ENCODE peak calls at places on chromosomes 3 and 15, in ten cellular contexts. One of them, this sample, is unnamed.

GRCh38 chr15:52483712-52484111 is 45.0 kb downstream of the MYO5A start:
- DNase-seq in cardiac muscle cell: peak; percentile 42
- DNase-seq in uterus: no peak
- DNase-seq in mammary epithelial cell: peak; percentile 78
- DNase-seq in GM10248: no peak
- DNase-seq in HCT116: no peak
- DNase-seq in foreskin keratinocyte: no peak
- DNase-seq in tibial artery: no peak
- DNase-seq in sigmoid colon: no peak
- DNase-seq in endothelial cell of umbilical vein: peak; percentile 98
- DNase-seq in this sample: peak; percentile 84

GRCh38 chr3:20078194-20078709 is 38.0 kb downstream of the KAT2B start:
- DNase-seq in tibial artery: no peak
- DNase-seq in sigmoid colon: no peak
- DNase-seq in mammary epithelial cell: no peak
- DNase-seq in endothelial cell of umbilical vein: no peak
- DNase-seq in foreskin keratinocyte: no peak
- DNase-seq in HCT116: no peak
- DNase-seq in uterus: no peak
- DNase-seq in GM10248: no peak
- DNase-seq in cardiac muscle cell: no peak
- DNase-seq in this sample: no peak

GRCh38 chr3:69535613-69536012 is 149.7 kb upstream of the FRMD4B start:
- DNase-seq in sigmoid colon: no peak
- DNase-seq in tibial artery: no peak
- DNase-seq in uterus: no peak
- DNase-seq in mammary epithelial cell: no peak
- DNase-seq in cardiac muscle cell: no peak
- DNase-seq in endothelial cell of umbilical vein: no peak
- DNase-seq in GM10248: no peak
- DNase-seq in foreskin keratinocyte: no peak
- DNase-seq in HCT116: no peak
- DNase-seq in this sample: no peak

GRCh38 chr15:49953421-49953820 is 165.6 kb downstream of the ATP8B4 start:
- DNase-seq in tibial artery: no peak
- DNase-seq in foreskin keratinocyte: no peak
- DNase-seq in mammary epithelial cell: no peak
- DNase-seq in GM10248: no peak
- DNase-seq in uterus: no peak
- DNase-seq in sigmoid colon: no peak
- DNase-seq in HCT116: no peak
- DNase-seq in cardiac muscle cell: no peak
- DNase-seq in endothelial cell of umbilical vein: no peak
- DNase-seq in this sample: no peak

GRCh38 chr3:129181834-129182233 is 1.9 kb downstream of the CNBP start:
- DNase-seq in GM10248: no peak
- DNase-seq in cardiac muscle cell: no peak
- DNase-seq in sigmoid colon: no peak
- DNase-seq in mammary epithelial cell: no peak
- DNase-seq in foreskin keratinocyte: no peak
- DNase-seq in uterus: no peak
- DNase-seq in endothelial cell of umbilical vein: no peak
- DNase-seq in tibial artery: no peak
- DNase-seq in HCT116: no peak
- DNase-seq in this sample: no peak

GRCh38 chr3:43418601-43419272 is 132.4 kb downstream of the SNRK start:
- DNase-seq in uterus: peak; percentile 20
- DNase-seq in HCT116: no peak
- DNase-seq in sigmoid colon: no peak
- DNase-seq in endothelial cell of umbilical vein: peak; percentile 88
- DNase-seq in GM10248: no peak
- DNase-seq in foreskin keratinocyte: no peak
- DNase-seq in mammary epithelial cell: no peak
- DNase-seq in tibial artery: no peak
- DNase-seq in cardiac muscle cell: peak; percentile 81
- DNase-seq in this sample: no peak

GRCh38 chr3:30776186-30776815 is 118.2 kb downstream of the GADL1 start:
- DNase-seq in tibial artery: no peak
- DNase-seq in mammary epithelial cell: no peak
- DNase-seq in endothelial cell of umbilical vein: no peak
- DNase-seq in uterus: no peak
- DNase-seq in GM10248: no peak
- DNase-seq in sigmoid colon: no peak
- DNase-seq in foreskin keratinocyte: no peak
- DNase-seq in cardiac muscle cell: no peak
- DNase-seq in HCT116: no peak
- DNase-seq in this sample: no peak

GRCh38 chr3:30112904-30113484 is 493.4 kb upstream of the TGFBR2 start:
- DNase-seq in HCT116: peak; percentile 23
- DNase-seq in cardiac muscle cell: peak; percentile 74
- DNase-seq in sigmoid colon: no peak
- DNase-seq in uterus: no peak
- DNase-seq in tibial artery: no peak
- DNase-seq in mammary epithelial cell: peak; percentile 31
- DNase-seq in endothelial cell of umbilical vein: peak; percentile 76
- DNase-seq in GM10248: no peak
- DNase-seq in foreskin keratinocyte: no peak
- DNase-seq in this sample: peak; percentile 43

GRCh38 chr3:31724144-31724543 is 191.4 kb downstream of the STT3B start:
- DNase-seq in HCT116: no peak
- DNase-seq in tibial artery: no peak
- DNase-seq in cardiac muscle cell: no peak
- DNase-seq in endothelial cell of umbilical vein: no peak
- DNase-seq in mammary epithelial cell: no peak
- DNase-seq in foreskin keratinocyte: no peak
- DNase-seq in sigmoid colon: no peak
- DNase-seq in uterus: no peak
- DNase-seq in GM10248: no peak
- DNase-seq in this sample: no peak

GRCh38 chr3:24673596-24673995 is 178.9 kb upstream of the THRB start:
- DNase-seq in endothelial cell of umbilical vein: no peak
- DNase-seq in HCT116: no peak
- DNase-seq in sigmoid colon: no peak
- DNase-seq in mammary epithelial cell: no peak
- DNase-seq in foreskin keratinocyte: no peak
- DNase-seq in GM10248: no peak
- DNase-seq in tibial artery: no peak
- DNase-seq in uterus: no peak
- DNase-seq in cardiac muscle cell: no peak
- DNase-seq in this sample: no peak

GRCh38 chr15:40289140-40289775 is 6.4 kb upstream of the ANKRD63 start:
- DNase-seq in GM10248: no peak
- DNase-seq in foreskin keratinocyte: no peak
- DNase-seq in endothelial cell of umbilical vein: no peak
- DNase-seq in sigmoid colon: no peak
- DNase-seq in cardiac muscle cell: no peak
- DNase-seq in tibial artery: no peak
- DNase-seq in HCT116: no peak
- DNase-seq in mammary epithelial cell: peak; percentile 41
- DNase-seq in uterus: no peak
- DNase-seq in this sample: no peak

GRCh38 chr3:18888370-18888769 is 259.9 kb upstream of the KCNH8 start:
- DNase-seq in mammary epithelial cell: no peak
- DNase-seq in endothelial cell of umbilical vein: no peak
- DNase-seq in uterus: no peak
- DNase-seq in cardiac muscle cell: no peak
- DNase-seq in sigmoid colon: no peak
- DNase-seq in tibial artery: no peak
- DNase-seq in foreskin keratinocyte: no peak
- DNase-seq in HCT116: no peak
- DNase-seq in GM10248: no peak
- DNase-seq in this sample: no peak
- TF ChIP-seq CTCF in mammary epithelial cell: no peak
- TF ChIP-seq CTCF in endothelial cell of umbilical vein: no peak
- TF ChIP-seq CTCF in uterus: no peak
- TF ChIP-seq CTCF in cardiac muscle cell: no peak
- TF ChIP-seq CTCF in sigmoid colon: no peak
- TF ChIP-seq CTCF in tibial artery: no peak
- TF ChIP-seq CTCF in foreskin keratinocyte: peak; percentile 16
- TF ChIP-seq CTCF in HCT116: no peak
- TF ChIP-seq CTCF in GM10248: no peak
- TF ChIP-seq CTCF in this sample: no peak

GRCh38 chr3:8966820-8967348 is 3.6 kb upstream of the RAD18 start:
- DNase-seq in foreskin keratinocyte: no peak
- DNase-seq in uterus: no peak
- DNase-seq in HCT116: no peak
- DNase-seq in endothelial cell of umbilical vein: no peak
- DNase-seq in cardiac muscle cell: no peak
- DNase-seq in tibial artery: no peak
- DNase-seq in GM10248: no peak
- DNase-seq in sigmoid colon: no peak
- DNase-seq in mammary epithelial cell: no peak
- DNase-seq in this sample: no peak

GRCh38 chr3:8966150-8966819 is 3.0 kb upstream of the RAD18 start:
- DNase-seq in HCT116: no peak
- DNase-seq in sigmoid colon: no peak
- DNase-seq in foreskin keratinocyte: no peak
- DNase-seq in GM10248: no peak
- DNase-seq in endothelial cell of umbilical vein: no peak
- DNase-seq in uterus: no peak
- DNase-seq in mammary epithelial cell: no peak
- DNase-seq in cardiac muscle cell: no peak
- DNase-seq in tibial artery: no peak
- DNase-seq in this sample: no peak

GRCh38 chr3:8962226-8962861 is 928 bp downstream of the RAD18 start:
- DNase-seq in foreskin keratinocyte: no peak
- DNase-seq in sigmoid colon: no peak
- DNase-seq in mammary epithelial cell: peak; percentile 9
- DNase-seq in endothelial cell of umbilical vein: no peak
- DNase-seq in cardiac muscle cell: no peak
- DNase-seq in GM10248: no peak
- DNase-seq in uterus: no peak
- DNase-seq in tibial artery: no peak
- DNase-seq in HCT116: no peak
- DNase-seq in this sample: no peak

GRCh38 chr3:8964436-8965370 is 1.4 kb upstream of the RAD18 start:
- DNase-seq in tibial artery: no peak
- DNase-seq in foreskin keratinocyte: peak; percentile 73
- DNase-seq in cardiac muscle cell: peak; percentile 56
- DNase-seq in endothelial cell of umbilical vein: peak; percentile 51
- DNase-seq in mammary epithelial cell: peak; percentile 86
- DNase-seq in uterus: no peak
- DNase-seq in sigmoid colon: no peak
- DNase-seq in HCT116: peak; percentile 75
- DNase-seq in GM10248: no peak
- DNase-seq in this sample: peak; percentile 81

DNA sequence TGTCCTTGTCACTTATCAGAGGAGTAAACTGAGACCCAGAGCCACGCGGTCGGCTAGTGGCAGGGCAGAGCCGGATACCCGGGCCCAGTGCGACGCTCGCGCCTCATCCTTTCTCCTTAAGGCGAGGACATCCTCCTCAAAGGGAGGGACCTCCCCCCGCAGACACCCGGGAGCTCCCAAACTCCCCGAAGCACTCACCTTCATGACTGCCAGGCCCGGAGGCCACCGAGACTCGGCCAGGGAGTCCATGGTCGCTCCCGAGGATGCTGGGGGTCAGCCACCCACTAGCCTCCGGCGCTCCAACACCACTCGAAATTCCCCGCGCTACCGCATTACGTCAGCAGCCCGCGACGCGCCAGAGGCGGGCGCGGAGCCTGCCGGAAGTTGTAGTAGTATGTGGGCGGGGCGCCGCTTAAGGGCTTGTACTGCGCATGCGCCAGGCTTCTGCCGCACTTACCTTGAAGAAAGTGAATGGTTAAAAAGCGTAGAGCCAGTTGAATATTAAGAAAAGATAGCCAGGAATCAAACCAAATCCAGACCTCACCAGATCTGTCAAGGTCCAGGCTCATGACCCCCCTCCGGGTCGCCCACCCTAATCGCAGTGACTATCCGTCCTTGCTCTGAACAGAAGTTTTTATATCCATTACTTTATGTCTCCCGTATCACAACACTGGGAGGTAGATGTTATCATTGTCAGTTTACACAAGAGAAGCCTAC is at the start of gene RAD18:
- DNase-seq in foreskin keratinocyte: peak; percentile 65
- DNase-seq in tibial artery: peak; percentile 93
- DNase-seq in sigmoid colon: peak; percentile 94
- DNase-seq in mammary epithelial cell: peak; percentile 86
- DNase-seq in HCT116: peak; percentile 85
- DNase-seq in uterus: peak; percentile 89
- DNase-seq in endothelial cell of umbilical vein: peak; percentile 91
- DNase-seq in cardiac muscle cell: peak; percentile 94
- DNase-seq in GM10248: peak; percentile 92
- DNase-seq in this sample: peak; percentile 84
- TF ChIP-seq CTCF in foreskin keratinocyte: no peak
- TF ChIP-seq CTCF in tibial artery: no peak
- TF ChIP-seq CTCF in sigmoid colon: no peak
- TF ChIP-seq CTCF in mammary epithelial cell: no peak
- TF ChIP-seq CTCF in HCT116: no peak
- TF ChIP-seq CTCF in uterus: no peak
- TF ChIP-seq CTCF in endothelial cell of umbilical vein: no peak
- TF ChIP-seq CTCF in cardiac muscle cell: no peak
- TF ChIP-seq CTCF in GM10248: no peak
- TF ChIP-seq CTCF in this sample: no peak

GRCh38 chr3:72458365-72458764 is 389.9 kb downstream of the SHQ1 start:
- DNase-seq in HCT116: no peak
- DNase-seq in sigmoid colon: no peak
- DNase-seq in mammary epithelial cell: peak; percentile 12
- DNase-seq in tibial artery: no peak
- DNase-seq in endothelial cell of umbilical vein: no peak
- DNase-seq in uterus: no peak
- DNase-seq in foreskin keratinocyte: peak; percentile 15
- DNase-seq in cardiac muscle cell: no peak
- DNase-seq in GM10248: no peak
- DNase-seq in this sample: no peak
- TF ChIP-seq CTCF in HCT116: no peak
- TF ChIP-seq CTCF in sigmoid colon: no peak
- TF ChIP-seq CTCF in mammary epithelial cell: no peak
- TF ChIP-seq CTCF in tibial artery: no peak
- TF ChIP-seq CTCF in endothelial cell of umbilical vein: no peak
- TF ChIP-seq CTCF in uterus: no peak
- TF ChIP-seq CTCF in foreskin keratinocyte: no peak
- TF ChIP-seq CTCF in cardiac muscle cell: no peak
- TF ChIP-seq CTCF in GM10248: no peak
- TF ChIP-seq CTCF in this sample: no peak

GRCh38 chr15:79296583-79296982 is 14.1 kb downstream of the ANKRD34C start:
- DNase-seq in foreskin keratinocyte: no peak
- DNase-seq in tibial artery: no peak
- DNase-seq in mammary epithelial cell: no peak
- DNase-seq in cardiac muscle cell: no peak
- DNase-seq in endothelial cell of umbilical vein: no peak
- DNase-seq in GM10248: no peak
- DNase-seq in uterus: no peak
- DNase-seq in sigmoid colon: no peak
- DNase-seq in HCT116: peak; percentile 13
- DNase-seq in this sample: no peak
- TF ChIP-seq CTCF in foreskin keratinocyte: peak; percentile 46
- TF ChIP-seq CTCF in tibial artery: no peak
- TF ChIP-seq CTCF in mammary epithelial cell: peak; percentile 42
- TF ChIP-seq CTCF in cardiac muscle cell: no peak
- TF ChIP-seq CTCF in endothelial cell of umbilical vein: no peak
- TF ChIP-seq CTCF in GM10248: no peak
- TF ChIP-seq CTCF in uterus: no peak
- TF ChIP-seq CTCF in sigmoid colon: no peak
- TF ChIP-seq CTCF in HCT116: no peak
- TF ChIP-seq CTCF in this sample: peak; percentile 19

DNA sequence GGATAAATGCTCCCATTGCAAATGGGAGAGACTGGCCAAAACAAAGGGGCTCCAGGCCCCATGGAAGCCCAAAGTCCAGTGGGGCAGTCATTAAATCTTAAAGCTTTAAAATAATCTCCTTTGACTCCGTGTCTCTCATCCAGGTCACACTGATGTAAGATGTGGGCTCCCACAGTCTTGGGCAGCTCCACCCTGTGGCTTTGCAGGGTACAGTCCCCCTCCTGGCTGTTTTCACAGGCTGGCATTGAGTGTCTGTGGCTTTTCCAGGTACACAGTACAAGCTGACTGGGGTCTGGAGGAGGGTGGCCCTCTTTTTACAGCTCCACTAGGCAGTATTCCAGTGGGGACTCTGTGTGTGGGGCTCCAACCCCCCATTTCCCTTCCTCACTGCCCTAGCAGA is 45.9 kb downstream of the NIPA2 start:
- DNase-seq in mammary epithelial cell: no peak
- DNase-seq in GM10248: no peak
- DNase-seq in cardiac muscle cell: no peak
- DNase-seq in tibial artery: no peak
- DNase-seq in HCT116: no peak
- DNase-seq in endothelial cell of umbilical vein: no peak
- DNase-seq in uterus: no peak
- DNase-seq in sigmoid colon: no peak
- DNase-seq in foreskin keratinocyte: no peak
- DNase-seq in this sample: no peak
- TF ChIP-seq CTCF in mammary epithelial cell: peak; percentile 16
- TF ChIP-seq CTCF in GM10248: no peak
- TF ChIP-seq CTCF in cardiac muscle cell: peak; percentile 21
- TF ChIP-seq CTCF in tibial artery: no peak
- TF ChIP-seq CTCF in HCT116: no peak
- TF ChIP-seq CTCF in endothelial cell of umbilical vein: peak; percentile 1
- TF ChIP-seq CTCF in uterus: no peak
- TF ChIP-seq CTCF in sigmoid colon: no peak
- TF ChIP-seq CTCF in foreskin keratinocyte: peak; percentile 28
- TF ChIP-seq CTCF in this sample: peak; percentile 30